ENCODE peak calls at places on chromosomes 12 and 14, in five cellular contexts. One of them, this sample, is unnamed.

GRCh38 chr12:20482680-20483079 is 114.3 kb downstream of the PDE3A start:
- DNase-seq in HepG2: peak; percentile 2
- DNase-seq in A549: no peak
- DNase-seq in GM12878: no peak
- DNase-seq in K562: no peak
- DNase-seq in this sample: no peak

GRCh38 chr12:57888407-57889157 is 42.1 kb upstream of the CTDSP2 start:
- DNase-seq in HepG2: no peak
- DNase-seq in A549: no peak
- DNase-seq in GM12878: no peak
- DNase-seq in K562: no peak
- DNase-seq in this sample: peak; percentile 56

GRCh38 chr14:47929334-47929733 is 253.9 kb upstream of the MDGA2 start:
- DNase-seq in HepG2: no peak
- DNase-seq in A549: no peak
- DNase-seq in GM12878: peak; percentile 36
- DNase-seq in K562: no peak
- DNase-seq in this sample: no peak

GRCh38 chr12:19620222-19620621 is 180.9 kb downstream of the AEBP2 start:
- DNase-seq in HepG2: no peak
- DNase-seq in A549: peak; percentile 61
- DNase-seq in GM12878: no peak
- DNase-seq in K562: no peak
- DNase-seq in this sample: no peak

GRCh38 chr12:42039146-42039545 is 105.5 kb downstream of the GXYLT1 start:
- DNase-seq in HepG2: no peak
- DNase-seq in A549: no peak
- DNase-seq in GM12878: no peak
- DNase-seq in K562: no peak
- DNase-seq in this sample: peak; percentile 34

GRCh38 chr12:27667540-27667939 is 28.7 kb upstream of the REP15 start:
- DNase-seq in HepG2: no peak
- DNase-seq in A549: no peak
- DNase-seq in GM12878: no peak
- DNase-seq in K562: no peak
- DNase-seq in this sample: no peak

GRCh38 chr14:75655235-75655634 is 5.4 kb downstream of the ERG28 start:
- DNase-seq in HepG2: no peak
- DNase-seq in A549: no peak
- DNase-seq in GM12878: no peak
- DNase-seq in K562: no peak
- DNase-seq in this sample: no peak

GRCh38 chr14:99862111-99862510 is 68.9 kb downstream of the EML1 start:
- DNase-seq in HepG2: no peak
- DNase-seq in A549: no peak
- DNase-seq in GM12878: no peak
- DNase-seq in K562: no peak
- DNase-seq in this sample: no peak

GRCh38 chr12:103578926-103579325 is 8.1 kb upstream of the STAB2 start:
- DNase-seq in HepG2: no peak
- DNase-seq in A549: no peak
- DNase-seq in GM12878: no peak
- DNase-seq in K562: no peak
- DNase-seq in this sample: no peak

GRCh38 chr14:74792249-74793039 is 29.3 kb downstream of the YLPM1 start:
- DNase-seq in HepG2: no peak
- DNase-seq in A549: no peak
- DNase-seq in GM12878: no peak
- DNase-seq in K562: no peak
- DNase-seq in this sample: peak; percentile 84

GRCh38 chr12:51907083-51907863 is at the start of gene ACVRL1:
- DNase-seq in HepG2: no peak
- DNase-seq in A549: no peak
- DNase-seq in GM12878: no peak
- DNase-seq in K562: no peak
- DNase-seq in this sample: peak; percentile 59

GRCh38 chr12:51906452-51907082 is 737 bp upstream of the ACVRL1 start:
- DNase-seq in HepG2: no peak
- DNase-seq in A549: no peak
- DNase-seq in GM12878: no peak
- DNase-seq in K562: no peak
- DNase-seq in this sample: no peak

GRCh38 chr12:51907864-51908425 is 641 bp downstream of the ACVRL1 start:
- DNase-seq in HepG2: no peak
- DNase-seq in A549: no peak
- DNase-seq in GM12878: no peak
- DNase-seq in K562: no peak
- DNase-seq in this sample: peak; percentile 55

GRCh38 chr12:51905507-51906438 is 1.5 kb upstream of the ACVRL1 start:
- DNase-seq in HepG2: no peak
- DNase-seq in A549: no peak
- DNase-seq in GM12878: no peak
- DNase-seq in K562: peak; percentile 67
- DNase-seq in this sample: peak; percentile 90

DNA sequence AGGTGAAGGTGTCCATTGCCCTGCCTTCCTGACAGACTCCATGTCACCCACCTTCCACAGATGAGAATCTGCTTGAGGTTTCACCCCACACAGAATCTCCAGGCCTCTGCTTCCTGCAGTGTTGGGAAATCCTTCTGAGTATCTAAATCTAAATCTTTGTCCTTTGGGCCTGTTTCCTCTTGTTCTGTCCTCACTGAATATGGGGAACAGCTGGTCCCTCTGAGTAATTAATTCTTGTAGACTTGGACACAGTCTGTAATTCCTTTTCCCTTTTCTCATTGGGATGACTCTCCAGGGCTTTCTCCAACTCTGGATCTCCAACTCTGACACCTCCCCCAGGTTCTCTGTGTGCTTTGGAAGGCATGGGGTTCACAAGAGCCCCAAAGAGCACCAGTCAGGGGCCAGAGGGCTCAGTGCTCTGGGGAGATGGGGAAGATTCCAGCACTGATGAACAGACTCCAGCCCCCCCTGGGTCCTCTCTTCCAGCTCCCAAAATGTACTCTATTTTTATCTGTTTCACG is 2.3 kb upstream of the ACVRL1 start:
- DNase-seq in HepG2: no peak
- DNase-seq in A549: no peak
- DNase-seq in GM12878: no peak
- DNase-seq in K562: no peak
- DNase-seq in this sample: no peak
- H3K4me2 ChIP-seq in HepG2: no peak overlapping the region
- H3K4me2 ChIP-seq in A549: no peak overlapping the region
- H3K4me2 ChIP-seq in GM12878: no peak overlapping the region
- H3K4me2 ChIP-seq in K562: peak overlapping the region; percentile 79
- H3K4me2 ChIP-seq in this sample: peak overlapping the region; percentile 65

GRCh38 chr12:5232291-5232690 is 188.6 kb downstream of the KCNA5 start:
- DNase-seq in HepG2: no peak
- DNase-seq in A549: no peak
- DNase-seq in GM12878: no peak
- DNase-seq in K562: no peak
- DNase-seq in this sample: no peak
- TF ChIP-seq MYC in HepG2: no peak
- TF ChIP-seq MYC in A549: no peak
- TF ChIP-seq MYC in GM12878: no peak
- TF ChIP-seq MYC in K562: no peak
- TF ChIP-seq MYC in this sample: no peak

GRCh38 chr12:90940872-90941499 is 14.0 kb downstream of the CCER1 start:
- DNase-seq in HepG2: peak; percentile 28
- DNase-seq in A549: peak; percentile 54
- DNase-seq in GM12878: no peak
- DNase-seq in K562: no peak
- DNase-seq in this sample: peak; percentile 75
- H3K4me2 ChIP-seq in HepG2: no peak overlapping the region
- H3K4me2 ChIP-seq in A549: peak overlapping the region; percentile 32
- H3K4me2 ChIP-seq in GM12878: no peak overlapping the region
- H3K4me2 ChIP-seq in K562: no peak overlapping the region
- H3K4me2 ChIP-seq in this sample: no peak overlapping the region

GRCh38 chr14:23436327-23437141 is 1.1 kb upstream of the MYH7 start:
- DNase-seq in HepG2: no peak
- DNase-seq in A549: no peak
- DNase-seq in GM12878: no peak
- DNase-seq in K562: peak; percentile 47
- DNase-seq in this sample: no peak
- TF ChIP-seq MYC in HepG2: no peak
- TF ChIP-seq MYC in A549: no peak
- TF ChIP-seq MYC in GM12878: no peak
- TF ChIP-seq MYC in K562: no peak
- TF ChIP-seq MYC in this sample: no peak

GRCh38 chr14:23080474-23080873 is 14.5 kb downstream of the ACIN1 start:
- DNase-seq in HepG2: no peak
- DNase-seq in A549: no peak
- DNase-seq in GM12878: no peak
- DNase-seq in K562: no peak
- DNase-seq in this sample: no peak

GRCh38 chr14:23079716-23080115 is 15.2 kb downstream of the ACIN1 start:
- DNase-seq in HepG2: no peak
- DNase-seq in A549: no peak
- DNase-seq in GM12878: no peak
- DNase-seq in K562: no peak
- DNase-seq in this sample: no peak

GRCh38 chr14:23077962-23078361 is 17.0 kb downstream of the ACIN1 start:
- DNase-seq in HepG2: no peak
- DNase-seq in A549: no peak
- DNase-seq in GM12878: no peak
- DNase-seq in K562: no peak
- DNase-seq in this sample: no peak

GRCh38 chr14:23076785-23077408 is 18.0 kb downstream of the ACIN1 start:
- DNase-seq in HepG2: peak; percentile 68
- DNase-seq in A549: no peak
- DNase-seq in GM12878: no peak
- DNase-seq in K562: no peak
- DNase-seq in this sample: peak; percentile 49

GRCh38 chr14:23078692-23079116 is 16.2 kb downstream of the ACIN1 start:
- DNase-seq in HepG2: peak; percentile 76
- DNase-seq in A549: peak; percentile 45
- DNase-seq in GM12878: no peak
- DNase-seq in K562: peak; percentile 44
- DNase-seq in this sample: peak; percentile 82
- H3K4me2 ChIP-seq in HepG2: no peak overlapping the region
- H3K4me2 ChIP-seq in A549: peak overlapping the region; percentile 75
- H3K4me2 ChIP-seq in GM12878: no peak overlapping the region
- H3K4me2 ChIP-seq in K562: peak overlapping the region; percentile 42
- H3K4me2 ChIP-seq in this sample: peak overlapping the region; percentile 2

GRCh38 chr14:102374264-102374663 is 11.5 kb downstream of the TECPR2 start:
- DNase-seq in HepG2: no peak
- DNase-seq in A549: no peak
- DNase-seq in GM12878: no peak
- DNase-seq in K562: no peak
- DNase-seq in this sample: no peak
- TF ChIP-seq MYC in HepG2: no peak
- TF ChIP-seq MYC in A549: no peak
- TF ChIP-seq MYC in GM12878: no peak
- TF ChIP-seq MYC in K562: no peak
- TF ChIP-seq MYC in this sample: no peak

GRCh38 chr12:130970165-130970907 is 16.6 kb downstream of the ADGRD1 start:
- DNase-seq in HepG2: no peak
- DNase-seq in A549: no peak
- DNase-seq in GM12878: peak; percentile 68
- DNase-seq in K562: no peak
- DNase-seq in this sample: no peak
- H3K4me2 ChIP-seq in HepG2: peak overlapping the region; percentile 25
- H3K4me2 ChIP-seq in A549: no peak overlapping the region
- H3K4me2 ChIP-seq in GM12878: peak overlapping the region; percentile 54
- H3K4me2 ChIP-seq in K562: no peak overlapping the region
- H3K4me2 ChIP-seq in this sample: no peak overlapping the region